ENCODE peak calls at places on chromosomes 2 and 18, in five cellular contexts. H is endodermal cell, K is psoas muscle, M is right lobe of liver, P is lung. V is an unnamed sample. For H3K4me1, the result is how much of the 10 kb centered on the place peaks cover.

GRCh38 chr2:25566694-25567093 is 106.7 kb downstream of the DTNB start:
- DNase-seq in K (no peak), H (no peak), P (no peak), M (no peak), V (no peak)

GRCh38 chr2:101981484-101981883 is 10.3 kb upstream of the IL1R2 start:
- DNase-seq in M (no peak), K (no peak), P (no peak), H (no peak), V (no peak)

GRCh38 chr2:15449542-15450236 is 111.4 kb downstream of the NBAS start:
- DNase-seq in P (no peak), H (no peak), M (no peak), K (no peak), V (no peak)

GRCh38 chr2:214328941-214329340 is 81.9 kb upstream of the VWC2L start:
- DNase-seq in P (no peak), H (no peak), M (no peak), K (no peak), V (no peak)

GRCh38 chr2:172246649-172247048 is 143.9 kb upstream of the DLX2 start:
- DNase-seq in H (peak), K (no peak), M (no peak), P (no peak), V (no peak)

GRCh38 chr2:238169708-238170251 is 11.0 kb downstream of the ERFE start:
- DNase-seq in P (no peak), K (peak), H (no peak), M (peak), V (peak)

GRCh38 chr2:164803772-164804466 is 37.7 kb downstream of the COBLL1 start:
- DNase-seq in H (no peak), M (no peak), K (no peak), P (no peak), V (no peak)

GRCh38 chr18:59748628-59749360 is 51.6 kb upstream of the CCBE1 start:
- DNase-seq in H (no peak), P (no peak), M (no peak), K (no peak), V (no peak)

GRCh38 chr2:30862054-30862651 is 54.9 kb upstream of the CAPN13 start:
- DNase-seq in P (peak), K (no peak), M (peak), H (peak), V (no peak)

GRCh38 chr2:120520929-120521912 is 175.3 kb downstream of the INHBB start:
- DNase-seq in K (peak), P (peak), M (peak), H (peak), V (peak)

GRCh38 chr2:48279347-48279746 is 250.6 kb upstream of the STON1 start:
- DNase-seq in P (no peak), K (no peak), M (no peak), H (no peak), V (no peak)

GRCh38 chr18:36702398-36703010 is 126.3 kb downstream of the TPGS2 start:
- DNase-seq in K (peak), P (no peak), H (no peak), M (no peak), V (no peak)

GRCh38 chr2:46036929-46037328 is 260.3 kb upstream of the EPAS1 start:
- DNase-seq in K (no peak), M (no peak), H (no peak), P (no peak), V (no peak)

GRCh38 chr2:178317807-178318206 is 123.5 kb downstream of the OSBPL6 start:
- DNase-seq in K (no peak), H (no peak), P (no peak), M (no peak), V (no peak)

GRCh38 chr2:120444691-120445240 is 98.8 kb downstream of the INHBB start:
- DNase-seq in K (no peak), P (no peak), M (peak), H (no peak), V (no peak)

GRCh38 chr2:218892693-218893348 is 12.2 kb downstream of the WNT10A start:
- DNase-seq in M (peak), K (peak), H (peak), P (peak), V (peak)

GRCh38 chr2:125713533-125713932 is 942.4 kb upstream of the GYPC start:
- DNase-seq in M (no peak), H (no peak), P (no peak), K (no peak), V (no peak)

GRCh38 chr2:232028631-232029030 is 67.1 kb downstream of the DIS3L2 start:
- DNase-seq in P (no peak), H (no peak), K (no peak), M (no peak), V (no peak)

GRCh38 chr2:158179660-158180059 is 78.0 kb downstream of the UPP2 start:
- DNase-seq in P (no peak), H (no peak), K (no peak), M (no peak), V (no peak)

GRCh38 chr2:63594622-63595021 is 5.9 kb downstream of the MDH1 start:
- DNase-seq in K (no peak), H (no peak), P (no peak), M (no peak), V (no peak)

GRCh38 chr2:197704434-197705142 is 581 bp upstream of the MARS2 start:
- DNase-seq in K (no peak), M (no peak), P (no peak), H (no peak), V (no peak)

GRCh38 chr2:181516992-181517391 is 59.8 kb downstream of the ITGA4 start:
- DNase-seq in K (no peak), H (no peak), M (no peak), P (no peak), V (no peak)

GRCh38 chr2:99555410-99555809 is 65.6 kb upstream of the REV1 start:
- DNase-seq in M (no peak), H (no peak), P (no peak), K (no peak), V (no peak)

GRCh38 chr2:143473206-143473605 is 344.0 kb downstream of the ARHGAP15 start:
- DNase-seq in H (no peak), P (no peak), M (no peak), K (no peak), V (no peak)

GRCh38 chr18:60358516-60358915 is 14.1 kb downstream of the MC4R start:
- DNase-seq in K (no peak), M (no peak), P (no peak), H (no peak), V (no peak)

GRCh38 chr2:235857613-235858012 is 310.6 kb downstream of the GBX2 start:
- DNase-seq in P (no peak), K (no peak), H (no peak), M (no peak), V (no peak)

GRCh38 chr18:34651586-34652369 is 58.3 kb upstream of the DTNA start:
- DNase-seq in P (no peak), K (no peak), M (no peak), H (no peak), V (no peak)

GRCh38 chr18:36028859-36029258 is 38.5 kb downstream of the RPRD1A start:
- DNase-seq in M (no peak), P (no peak), H (no peak), K (no peak), V (no peak)

GRCh38 chr2:201157694-201158093 is 25.2 kb upstream of the CASP10 start:
- DNase-seq in P (no peak), H (no peak), M (no peak), K (no peak), V (no peak)

GRCh38 chr18:57954928-57955327 is 89.1 kb upstream of the NEDD4L start:
- DNase-seq in M (no peak), K (no peak), H (no peak), P (no peak), V (no peak)

GRCh38 chr2:30421551-30422436 is 25.3 kb upstream of the LCLAT1 start:
- DNase-seq in P (no peak), H (peak), M (no peak), K (no peak), V (no peak)

GRCh38 chr2:140683658-140684057 is 1447.2 kb downstream of the LRP1B start:
- DNase-seq in H (no peak), M (no peak), K (no peak), P (no peak), V (no peak)

GRCh38 chr2:238247002-238247822 is 7.4 kb upstream of the HES6 start:
- DNase-seq in H (no peak), P (peak), K (peak), M (no peak), V (no peak)

GRCh38 chr18:59744271-59744721 is 47.1 kb upstream of the CCBE1 start:
- DNase-seq in P (no peak), M (no peak), H (no peak), K (no peak), V (no peak)

GRCh38 chr2:14702258-14702657 is 69.7 kb downstream of the LRATD1 start:
- DNase-seq in P (no peak), M (no peak), H (no peak), K (no peak), V (no peak)

GRCh38 chr18:31723998-31724711 is 36.5 kb downstream of the SLC25A52 start:
- DNase-seq in P (no peak), K (peak), M (peak), H (no peak), V (peak)

GRCh38 chr2:27842894-27843293 is 47.3 kb downstream of the RBKS start:
- DNase-seq in M (no peak), H (no peak), K (no peak), P (no peak), V (no peak)

GRCh38 chr2:226649871-226650660 is 149.6 kb downstream of the IRS1 start:
- DNase-seq in H (peak), M (no peak), K (peak), P (peak), V (peak)

GRCh38 chr18:4203525-4203924 is 251.6 kb downstream of the DLGAP1 start:
- DNase-seq in H (no peak), K (no peak), P (no peak), M (no peak), V (no peak)

GRCh38 chr2:152718047-152718908 is at the start of gene ARL6IP6:
- DNase-seq in K (peak), M (peak), H (peak), P (peak), V (peak)
- TF ChIP-seq CTCF in K (no peak), M (no peak), H (no peak), P (no peak), V (no peak)

DNA sequence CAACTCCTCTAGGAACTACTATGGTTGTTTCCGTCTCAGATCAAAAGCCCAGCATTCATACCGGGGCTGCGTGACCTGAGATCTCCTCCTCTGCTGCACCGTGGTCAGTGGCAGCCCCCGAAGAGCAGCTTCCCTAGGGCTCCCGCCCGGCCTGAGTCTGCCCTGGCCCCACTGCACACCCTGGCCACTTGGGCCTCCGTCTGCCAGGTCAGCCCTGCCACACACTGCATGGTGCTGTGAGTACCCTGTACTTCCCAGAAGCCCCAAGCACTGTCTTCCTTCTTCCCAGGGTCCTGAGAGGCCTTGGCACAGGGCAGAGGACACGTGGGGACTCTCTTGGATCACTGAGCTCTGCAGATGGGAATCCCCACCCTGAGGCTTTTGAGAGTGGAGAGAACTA is 81.5 kb upstream of the GPC1 start:
- DNase-seq in P (no peak), M (no peak), K (no peak), H (no peak), V (no peak)
- H3K4me3 ChIP-seq in P (no peak), M (no peak), K (no peak), H (no peak), V (no peak)

GRCh38 chr2:234548720-234549420 is 52.0 kb upstream of the ARL4C start:
- DNase-seq in P (no peak), M (no peak), K (no peak), H (peak), V (no peak)
- H3K4me1 ChIP-seq in P (under half), M (under half), K (under half), H (under half), V (under half)

DNA sequence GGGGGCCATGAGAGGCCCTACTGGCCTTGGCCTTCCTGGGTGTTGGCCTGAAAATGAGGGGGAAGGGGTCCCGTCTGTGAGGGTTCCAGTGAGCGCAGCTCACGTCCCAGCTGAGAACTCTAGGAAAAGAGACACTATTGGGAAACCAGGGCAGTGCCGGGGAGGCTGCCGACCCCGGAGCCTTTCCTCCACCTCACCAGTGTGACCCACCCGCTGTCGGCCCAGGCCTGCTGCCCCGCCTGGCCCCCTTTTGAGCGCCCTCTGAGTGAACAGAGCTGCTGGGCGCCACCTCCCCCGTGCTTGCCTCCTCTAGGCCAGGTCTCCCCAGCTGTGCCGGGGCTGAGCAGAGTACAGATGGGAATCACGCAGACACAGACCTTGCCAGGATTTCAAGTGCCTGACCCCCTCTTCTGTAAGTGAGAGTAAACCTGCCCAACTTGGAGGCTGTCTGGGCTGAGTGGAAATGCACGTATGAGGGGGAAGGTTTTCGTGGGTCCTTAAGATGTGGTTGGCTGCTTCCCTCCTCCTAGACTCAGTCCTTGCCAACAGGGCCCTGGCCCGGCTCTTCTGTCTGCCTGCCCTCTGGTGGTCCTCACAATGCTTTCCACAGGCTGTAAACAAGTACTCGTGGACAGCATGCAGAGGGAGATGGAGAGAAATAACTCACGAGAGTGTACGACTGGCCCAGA is 17.3 kb upstream of the ARHGEF4 start:
- DNase-seq in H (no peak), M (no peak), K (no peak), P (no peak), V (no peak)
- TF ChIP-seq CTCF in H (peak), M (no peak), K (no peak), P (no peak), V (no peak)

GRCh38 chr2:56207760-56208159 is 24.0 kb downstream of the CCDC85A start:
- DNase-seq in P (no peak), K (no peak), M (no peak), H (no peak), V (no peak)

GRCh38 chr2:56208380-56208779 is 24.6 kb downstream of the CCDC85A start:
- DNase-seq in M (no peak), H (no peak), K (no peak), P (no peak), V (no peak)

GRCh38 chr2:56206250-56206649 is 22.5 kb downstream of the CCDC85A start:
- DNase-seq in P (no peak), H (no peak), K (no peak), M (no peak), V (no peak)

GRCh38 chr2:56202722-56203121 is 18.9 kb downstream of the CCDC85A start:
- DNase-seq in K (no peak), P (no peak), M (no peak), H (no peak), V (no peak)

GRCh38 chr2:56204556-56204955 is 20.8 kb downstream of the CCDC85A start:
- DNase-seq in H (no peak), K (no peak), P (no peak), M (no peak), V (no peak)
- H3K4me3 ChIP-seq in H (no peak), K (no peak), P (no peak), M (no peak), V (no peak)